ENCODE peak calls at places on chromosomes 16 and 17, in five cellular contexts. X is H9, R is astrocyte of the spinal cord, G is WTC11, T is tibial nerve. Z is an unnamed sample.

GRCh38 chr16:21274172-21274726 is 3.8 kb downstream of the CRYM start:
- DNase-seq in X (no peak), G (no peak), R (no peak), T (no peak), Z (no peak)

GRCh38 chr16:86142801-86143236 is 243.9 kb downstream of the IRF8 start:
- DNase-seq in T (no peak), X (no peak), G (no peak), R (no peak), Z (no peak)

GRCh38 chr17:7043544-7044268 is at the start of gene SLC16A11:
- DNase-seq in T (no peak), G (peak; percentile 41), R (peak; percentile 17), X (no peak), Z (peak; percentile 21)

GRCh38 chr16:82695806-82696205 is 69.0 kb downstream of the CDH13 start:
- DNase-seq in G (no peak), X (no peak), R (no peak), T (no peak), Z (no peak)

GRCh38 chr17:35284955-35285354 is 42.1 kb downstream of the SLFN5 start:
- DNase-seq in T (no peak), X (no peak), G (no peak), R (no peak), Z (no peak)

GRCh38 chr17:50266384-50267073 is 7.7 kb upstream of the TMEM92 start:
- DNase-seq in G (no peak), R (peak; percentile 93), T (peak; percentile 61), X (peak; percentile 40), Z (peak; percentile 88)

GRCh38 chr17:75679706-75680201 is 12.6 kb downstream of the SAP30BP start:
- DNase-seq in X (no peak), G (no peak), R (peak; percentile 64), T (peak; percentile 41), Z (no peak)

GRCh38 chr17:81322271-81323082 is 27.4 kb upstream of the SLC38A10 start:
- DNase-seq in X (no peak), G (peak; percentile 56), R (no peak), T (no peak), Z (no peak)

GRCh38 chr17:80036715-80037477 is 454 bp downstream of the CCDC40 start:
- DNase-seq in R (peak; percentile 34), T (no peak), X (peak; percentile 82), G (peak; percentile 69), Z (no peak)

GRCh38 chr17:8151641-8152111 is 528 bp downstream of the PER1 start:
- DNase-seq in T (peak; percentile 77), R (peak; percentile 71), X (peak; percentile 56), G (no peak), Z (peak; percentile 67)

GRCh38 chr17:56629450-56630187 is 36.1 kb downstream of the NOG start:
- DNase-seq in X (peak; percentile 83), T (no peak), R (peak; percentile 2), G (peak; percentile 62), Z (peak; percentile 37)

Z was measured in IMR-90.